ENCODE peak calls at places on chromosomes 11 and 22, in eight cellular contexts. S, Y, M, N, Q, O, B and V are unnamed samples.

GRCh38 chr11:27437824-27438594 is 34.6 kb downstream of the LGR4 start:
- ATAC-seq in B (no peak), M (no peak), Q (no peak), N (peak; percentile 56), O (no peak), Y (no peak), S (no peak), V (no peak)

GRCh38 chr22:35986085-35986484 is 42.5 kb downstream of the RBFOX2 start:
- ATAC-seq in M (no peak), B (no peak), S (no peak), Q (no peak), O (no peak), Y (no peak), N (no peak), V (no peak)

GRCh38 chr11:68377389-68377795 is 65.0 kb downstream of the LRP5 start:
- ATAC-seq in S (no peak), B (no peak), Y (no peak), Q (no peak), M (no peak), N (no peak), O (no peak), V (no peak)

GRCh38 chr11:102846292-102846691 is 2.9 kb upstream of the MMP3 start:
- ATAC-seq in Q (no peak), O (no peak), Y (no peak), B (peak; percentile 45), M (no peak), N (no peak), S (no peak), V (no peak)

GRCh38 chr11:67310246-67311050 is 7.1 kb downstream of the SSH3 start:
- ATAC-seq in B (peak; percentile 26), M (no peak), N (no peak), S (no peak), O (no peak), Q (no peak), Y (no peak), V (peak; percentile 68)

GRCh38 chr22:20952544-20953341 is 14.3 kb upstream of the AIFM3 start:
- ATAC-seq in B (no peak), M (no peak), O (no peak), N (no peak), Q (no peak), S (no peak), Y (no peak), V (no peak)

GRCh38 chr22:49638788-49639187 is 188.9 kb downstream of the BRD1 start:
- ATAC-seq in M (no peak), B (no peak), Y (no peak), S (no peak), Q (no peak), O (no peak), N (no peak), V (no peak)

GRCh38 chr11:85710912-85711311 is 24.9 kb upstream of the CCDC89 start:
- ATAC-seq in Q (no peak), Y (no peak), N (no peak), B (peak; percentile 38), S (no peak), O (no peak), M (no peak), V (no peak)

GRCh38 chr22:37618072-37618656 is 9.5 kb downstream of the GGA1 start:
- ATAC-seq in Q (peak; percentile 72), S (no peak), O (no peak), Y (no peak), N (no peak), B (no peak), M (no peak), V (no peak)

GRCh38 chr11:60766547-60766946 is 9.9 kb downstream of the MS4A15 start:
- ATAC-seq in Y (no peak), M (no peak), B (no peak), N (no peak), Q (no peak), S (no peak), O (no peak), V (no peak)

GRCh38 chr11:132451942-132452601 is 1080.2 kb downstream of the OPCML start:
- ATAC-seq in B (no peak), S (no peak), Q (no peak), M (no peak), Y (no peak), N (no peak), O (no peak), V (no peak)

GRCh38 chr11:32172771-32173170 is 81.9 kb downstream of the RCN1 start:
- ATAC-seq in N (no peak), B (peak; percentile 13), Y (no peak), S (no peak), O (no peak), Q (no peak), M (no peak), V (no peak)

GRCh38 chr11:63914896-63915681 is 1.9 kb downstream of the RCOR2 start:
- ATAC-seq in O (no peak), B (no peak), M (no peak), Q (no peak), Y (no peak), S (no peak), N (no peak), V (no peak)

GRCh38 chr11:117670924-117671323 is 126.1 kb downstream of the DSCAML1 start:
- ATAC-seq in B (no peak), S (no peak), Y (no peak), N (no peak), M (no peak), O (no peak), Q (no peak), V (no peak)